ENCODE peak calls at places on chromosome 10, in five cellular contexts. Y is HepG2, R is A549, U is K562, M is WTC11. S is an unnamed sample.

GRCh38 chr10:127976701-127977367 is 69.9 kb downstream of the PTPRE start:
- DNase-seq in R (no peak), U (no peak), Y (no peak), M (no peak), S (no peak)

GRCh38 chr10:49458869-49459268 is 63.0 kb upstream of the DRGX start:
- DNase-seq in R (no peak), Y (no peak), M (no peak), U (no peak), S (no peak)

GRCh38 chr10:110786172-110786571 is 85.6 kb upstream of the PDCD4 start:
- DNase-seq in M (no peak), U (no peak), Y (no peak), R (no peak), S (no peak)

GRCh38 chr10:83603708-83604107 is 535.6 kb upstream of the GHITM start:
- DNase-seq in Y (no peak), U (no peak), R (no peak), M (no peak), S (no peak)

GRCh38 chr10:52801951-52802350 is 29.4 kb upstream of the MBL2 start:
- DNase-seq in U (no peak), R (peak), Y (no peak), M (no peak), S (no peak)

GRCh38 chr10:101827919-101828600 is 9.8 kb upstream of the OGA start:
- DNase-seq in M (no peak), U (no peak), R (no peak), Y (no peak), S (no peak)

GRCh38 chr10:68271104-68271882 is 39.4 kb upstream of the ATOH7 start:
- DNase-seq in R (no peak), M (no peak), Y (no peak), U (peak), S (no peak)

GRCh38 chr10:61478621-61479312 is 25.6 kb upstream of the TMEM26 start:
- DNase-seq in R (no peak), U (peak), Y (no peak), M (no peak), S (no peak)

GRCh38 chr10:130161331-130161730 is 25.1 kb downstream of the GLRX3 start:
- DNase-seq in U (no peak), M (no peak), Y (no peak), R (no peak), S (no peak)

GRCh38 chr10:13331641-13332040 is 16.5 kb downstream of the SEPHS1 start:
- DNase-seq in Y (no peak), M (no peak), R (no peak), U (no peak), S (no peak)

GRCh38 chr10:11284291-11285085 is 266.8 kb downstream of the CELF2 start:
- DNase-seq in M (no peak), U (no peak), Y (no peak), R (no peak), S (no peak)

GRCh38 chr10:30438016-30438850 is 4.2 kb downstream of the MAP3K8 start:
- DNase-seq in R (no peak), U (peak), M (no peak), Y (peak), S (no peak)

GRCh38 chr10:49598986-49599385 is 11.1 kb upstream of the SLC18A3 start:
- DNase-seq in R (no peak), U (no peak), M (no peak), Y (no peak), S (no peak)

GRCh38 chr10:46550076-46550790 is 6.2 kb downstream of the GPRIN2 start:
- DNase-seq in Y (no peak), M (peak), U (no peak), R (no peak), S (peak)

GRCh38 chr10:11570751-11571150 is 40.7 kb downstream of the USP6NL start:
- DNase-seq in Y (no peak), U (no peak), M (no peak), R (no peak), S (no peak)

GRCh38 chr10:70286616-70287015 is 2.8 kb upstream of the NPFFR1 start:
- DNase-seq in U (no peak), M (peak), R (no peak), Y (no peak), S (no peak)

GRCh38 chr10:3873728-3874461 is 88.9 kb upstream of the KLF6 start:
- DNase-seq in Y (peak), R (peak), U (peak), M (no peak), S (no peak)

GRCh38 chr10:18879284-18879683 is 169.3 kb upstream of the MALRD1 start:
- DNase-seq in U (no peak), M (no peak), R (no peak), Y (peak), S (no peak)

GRCh38 chr10:6095810-6096209 is 7.0 kb downstream of the RBM17 start:
- DNase-seq in U (no peak), R (no peak), Y (no peak), M (no peak), S (no peak)

GRCh38 chr10:128571745-128572144 is 445.5 kb upstream of the MKI67 start:
- DNase-seq in Y (no peak), R (no peak), M (no peak), U (peak), S (no peak)

GRCh38 chr10:92886334-92886961 is 38.1 kb downstream of the EXOC6 start:
- DNase-seq in M (no peak), U (no peak), Y (peak), R (peak), S (no peak)

GRCh38 chr10:110529596-110530011 is 31.9 kb downstream of the DUSP5 start:
- DNase-seq in Y (no peak), M (peak), U (no peak), R (no peak), S (no peak)

GRCh38 chr10:31759124-31759798 is 169.4 kb downstream of the ARHGAP12 start:
- DNase-seq in Y (peak), M (peak), R (peak), U (no peak), S (peak)

GRCh38 chr10:20635545-20635944 is 261.6 kb downstream of the NEBL start:
- DNase-seq in U (no peak), R (no peak), Y (no peak), M (no peak), S (no peak)

GRCh38 chr10:45353176-45353575 is 20.8 kb upstream of the ALOX5 start:
- DNase-seq in U (peak), R (no peak), M (no peak), Y (no peak), S (no peak)

GRCh38 chr10:4982764-4983226 is 19.6 kb downstream of the AKR1C1 start:
- DNase-seq in U (peak), Y (peak), R (peak), M (no peak), S (no peak)

GRCh38 chr10:91907914-91908357 is 1.4 kb downstream of the FGFBP3 start:
- DNase-seq in M (peak), Y (no peak), R (peak), U (peak), S (no peak)

GRCh38 chr10:124869941-124870340 is 68.3 kb downstream of the ABRAXAS2 start:
- DNase-seq in M (no peak), U (no peak), Y (no peak), R (no peak), S (no peak)

GRCh38 chr10:70053896-70054641 is 1.4 kb downstream of the MACROH2A2 start:
- DNase-seq in R (peak), Y (peak), U (no peak), M (peak), S (no peak)

GRCh38 chr10:19111501-19112267 is 63.1 kb downstream of the MALRD1 start:
- DNase-seq in R (no peak), M (no peak), U (no peak), Y (no peak), S (no peak)

GRCh38 chr10:9645404-9645803 is 1372.3 kb upstream of the CELF2 start:
- DNase-seq in R (no peak), U (no peak), Y (no peak), M (no peak), S (no peak)

GRCh38 chr10:107056160-107056559 is 108.3 kb downstream of the SORCS1 start:
- DNase-seq in M (no peak), R (no peak), Y (no peak), U (peak), S (no peak)

GRCh38 chr10:44858988-44859387 is 52.1 kb upstream of the TMEM72 start:
- DNase-seq in R (no peak), U (no peak), M (no peak), Y (no peak), S (no peak)

GRCh38 chr10:129445445-129445844 is 21.6 kb upstream of the MGMT start:
- DNase-seq in U (no peak), R (no peak), M (no peak), Y (no peak), S (no peak)

GRCh38 chr10:51369903-51370302 is 295.6 kb downstream of the PRKG1 start:
- DNase-seq in U (no peak), R (no peak), M (no peak), Y (no peak), S (no peak)

GRCh38 chr10:74332398-74332797 is 181.4 kb downstream of the ADK start:
- DNase-seq in U (no peak), R (no peak), M (no peak), Y (no peak), S (no peak)

GRCh38 chr10:86968271-86968993 is at the start of gene ADIRF:
- DNase-seq in U (no peak), M (peak), Y (no peak), R (no peak), S (no peak)

GRCh38 chr10:63976538-63976937 is 455.3 kb downstream of the REEP3 start:
- DNase-seq in R (peak), Y (peak), U (peak), M (peak), S (peak)

GRCh38 chr10:56068473-56069263 is 292.4 kb downstream of the ZWINT start:
- DNase-seq in Y (no peak), U (no peak), R (no peak), M (no peak), S (no peak)

GRCh38 chr10:114481055-114481454 is 76.8 kb upstream of the AFAP1L2 start:
- DNase-seq in Y (no peak), M (no peak), U (no peak), R (no peak), S (no peak)
- TF ChIP-seq JUN in Y (no peak), M (no peak), U (no peak), R (no peak), S (no peak)

GRCh38 chr10:33875924-33876323 is 541.5 kb upstream of the NRP1 start:
- DNase-seq in U (no peak), R (no peak), Y (no peak), M (no peak), S (no peak)

GRCh38 chr10:33880291-33880690 is 545.8 kb upstream of the NRP1 start:
- DNase-seq in R (no peak), Y (no peak), M (no peak), U (no peak), S (no peak)

GRCh38 chr10:33878238-33878637 is 543.8 kb upstream of the NRP1 start:
- DNase-seq in Y (no peak), M (no peak), R (no peak), U (no peak), S (no peak)

GRCh38 chr10:33871557-33871956 is 537.1 kb upstream of the NRP1 start:
- DNase-seq in U (no peak), M (no peak), Y (no peak), R (no peak), S (no peak)

DNA sequence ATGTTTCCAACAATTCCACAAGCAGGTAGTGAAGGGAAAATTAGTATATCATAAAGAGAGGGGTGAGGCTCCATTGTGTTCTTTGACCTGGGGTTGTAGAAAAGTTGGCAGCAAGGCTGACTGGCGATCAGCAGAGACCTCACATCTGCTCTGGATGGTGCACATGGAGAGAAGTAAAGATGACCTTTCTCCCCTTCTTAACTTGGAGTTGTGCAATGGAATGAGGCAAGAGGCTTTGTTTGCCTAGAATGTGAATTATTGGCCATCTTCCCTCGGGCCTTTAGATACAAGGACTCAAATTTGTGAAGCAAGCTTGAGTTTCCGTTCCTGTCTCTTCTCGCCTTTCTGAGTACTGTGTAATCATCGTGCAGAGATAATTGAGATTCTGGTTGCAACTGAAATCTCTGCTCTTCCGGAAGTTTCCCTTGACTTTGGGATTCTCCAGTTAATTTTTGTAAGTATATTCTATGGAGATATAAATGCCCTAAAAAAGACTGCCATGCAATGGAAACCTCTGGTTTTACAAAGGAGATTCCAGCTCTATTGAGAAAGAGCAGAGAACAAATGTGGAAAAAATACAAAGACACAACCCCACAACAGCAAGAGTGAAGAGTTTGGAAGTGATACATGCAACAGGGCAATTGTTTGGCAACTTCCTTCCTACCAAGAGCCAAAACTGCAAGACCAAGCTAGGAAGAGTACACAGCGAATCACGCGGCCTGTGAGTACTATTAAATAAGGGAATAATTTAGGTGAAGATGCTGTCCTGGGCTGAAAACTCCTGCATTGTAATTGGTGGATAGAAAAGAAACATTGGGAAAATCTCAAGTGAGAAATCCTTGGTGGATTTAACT is 542.3 kb upstream of the NRP1 start:
- DNase-seq in R (peak), U (no peak), M (no peak), Y (peak), S (no peak)
- TF ChIP-seq JUN in R (peak), U (no peak), M (no peak), Y (no peak), S (no peak)

GRCh38 chr10:133143200-133143533 is 16.9 kb upstream of the KNDC1 start:
- DNase-seq in R (no peak), Y (no peak), U (peak), M (no peak), S (no peak)
- TF ChIP-seq JUN in R (no peak), Y (no peak), U (peak), M (no peak), S (no peak)

GRCh38 chr10:121393522-121393921 is 204.7 kb downstream of the FGFR2 start:
- DNase-seq in Y (no peak), M (no peak), R (no peak), U (no peak), S (no peak)
- TF ChIP-seq JUN in Y (no peak), M (no peak), R (no peak), U (no peak), S (no peak)

GRCh38 chr10:7194571-7194970 is 216.3 kb downstream of the SFMBT2 start:
- DNase-seq in M (no peak), U (no peak), R (no peak), Y (no peak), S (no peak)

GRCh38 chr10:7195118-7195517 is 215.7 kb downstream of the SFMBT2 start:
- DNase-seq in R (no peak), U (no peak), Y (no peak), M (no peak), S (no peak)

GRCh38 chr10:7192831-7193348 is 217.9 kb downstream of the SFMBT2 start:
- DNase-seq in U (no peak), Y (no peak), R (no peak), M (no peak), S (no peak)

GRCh38 chr10:7192041-7192440 is 218.8 kb downstream of the SFMBT2 start:
- DNase-seq in M (no peak), R (no peak), U (no peak), Y (no peak), S (no peak)

GRCh38 chr10:7193369-7193768 is 217.5 kb downstream of the SFMBT2 start:
- DNase-seq in R (no peak), Y (no peak), U (no peak), M (no peak), S (no peak)
- TF ChIP-seq JUN in R (no peak), Y (no peak), U (no peak), M (no peak), S (no peak)

GRCh38 chr10:22784668-22785067 is 70.3 kb upstream of the PIP4K2A start:
- DNase-seq in M (no peak), U (no peak), Y (no peak), R (no peak), S (no peak)

GRCh38 chr10:22779331-22780019 is 65.1 kb upstream of the PIP4K2A start:
- DNase-seq in R (no peak), Y (peak), M (no peak), U (no peak), S (no peak)

GRCh38 chr10:22783807-22784206 is 69.4 kb upstream of the PIP4K2A start:
- DNase-seq in Y (no peak), R (no peak), U (no peak), M (no peak), S (no peak)
- TF ChIP-seq JUN in Y (no peak), R (no peak), U (no peak), M (no peak), S (no peak)

GRCh38 chr10:88893611-88894010 is 13.6 kb downstream of the STAMBPL1 start:
- DNase-seq in Y (no peak), R (no peak), M (no peak), U (no peak), S (no peak)
- TF ChIP-seq JUN in Y (no peak), R (no peak), M (no peak), U (no peak), S (no peak)

GRCh38 chr10:112395809-112396530 is 22.1 kb downstream of the ACSL5 start:
- DNase-seq in Y (no peak), U (no peak), M (no peak), R (no peak), S (no peak)
- TF ChIP-seq JUN in Y (no peak), U (no peak), M (no peak), R (no peak), S (no peak)

GRCh38 chr10:72162978-72163377 is 52.8 kb upstream of the ANAPC16 start:
- DNase-seq in M (no peak), Y (no peak), R (no peak), U (no peak), S (no peak)
- TF ChIP-seq JUN in M (no peak), Y (no peak), R (no peak), U (no peak), S (no peak)

GRCh38 chr10:33524966-33525365 is 190.5 kb upstream of the NRP1 start:
- DNase-seq in U (no peak), M (no peak), R (no peak), Y (no peak), S (no peak)
- TF ChIP-seq JUN in U (no peak), M (no peak), R (no peak), Y (no peak), S (no peak)